ENCODE peak calls at places on chromosome X, in ten cellular contexts. A is tibial nerve; Q is lower leg skin; V is gastrocnemius medialis; Y is mucosa of descending colon; N is CD8-positive, alpha-beta T cell; D is kidney; M is psoas muscle; K is cardiac muscle cell; E is GM06990. I is an unnamed sample.

GRCh38 chrX:276588-277171 is 4.5 kb upstream of the PLCXD1 start:
- DNase-seq in A (no peak), Q (peak), V (no peak), Y (peak), N (no peak), D (peak), M (no peak), K (no peak), E (no peak), I (no peak)

GRCh38 chrX:102765217-102765616 is 44.7 kb downstream of the GPRASP3 start:
- DNase-seq in A (peak), Q (no peak), V (no peak), Y (no peak), N (no peak), D (no peak), M (no peak), K (no peak), E (no peak), I (no peak)

GRCh38 chrX:111560801-111561200 is 49.4 kb downstream of the SERTM2 start:
- DNase-seq in A (no peak), Q (no peak), V (no peak), Y (no peak), N (no peak), D (no peak), M (no peak), K (no peak), E (no peak), I (no peak)

GRCh38 chrX:9285342-9285771 is 179.5 kb upstream of the TBL1X start:
- DNase-seq in A (no peak), Q (no peak), V (no peak), Y (no peak), N (no peak), D (no peak), M (no peak), K (no peak), E (peak), I (no peak)

GRCh38 chrX:666762-667161 is 36.2 kb downstream of the SHOX start:
- DNase-seq in A (no peak), Q (peak), V (no peak), Y (no peak), N (no peak), D (no peak), M (no peak), K (no peak), E (no peak), I (no peak)

GRCh38 chrX:65407157-65407626 is 127.4 kb downstream of the LAS1L start:
- DNase-seq in A (no peak), Q (no peak), V (no peak), Y (peak), N (no peak), D (no peak), M (no peak), K (peak), E (peak), I (no peak)

GRCh38 chrX:110795645-110796510 is at the start of gene CHRDL1:
- DNase-seq in A (peak), Q (peak), V (peak), Y (peak), N (no peak), D (peak), M (peak), K (peak), E (peak), I (no peak)

GRCh38 chrX:136839196-136839595 is 41.3 kb downstream of the RBMX start:
- DNase-seq in A (no peak), Q (no peak), V (no peak), Y (no peak), N (no peak), D (no peak), M (no peak), K (no peak), E (no peak), I (no peak)

GRCh38 chrX:103398321-103398937 is 22.1 kb downstream of the BEX3 start:
- DNase-seq in A (no peak), Q (no peak), V (no peak), Y (no peak), N (no peak), D (no peak), M (no peak), K (no peak), E (no peak), I (no peak)

GRCh38 chrX:48598645-48599044 is 1.4 kb downstream of the WDR13 start:
- DNase-seq in A (no peak), Q (no peak), V (no peak), Y (peak), N (no peak), D (peak), M (no peak), K (no peak), E (no peak), I (no peak)

GRCh38 chrX:10794203-10794630 is 173.8 kb upstream of the MID1 start:
- DNase-seq in A (no peak), Q (no peak), V (no peak), Y (no peak), N (no peak), D (no peak), M (no peak), K (no peak), E (no peak), I (no peak)

GRCh38 chrX:18424482-18425198 is 768 bp upstream of the CDKL5 start:
- DNase-seq in A (no peak), Q (no peak), V (no peak), Y (no peak), N (no peak), D (no peak), M (no peak), K (peak), E (peak), I (peak)

GRCh38 chrX:15814811-15815210 is 24.5 kb downstream of the ZRSR2 start:
- DNase-seq in A (no peak), Q (no peak), V (no peak), Y (no peak), N (no peak), D (no peak), M (no peak), K (no peak), E (no peak), I (no peak)

GRCh38 chrX:37701588-37701987 is 16.0 kb downstream of the XK start:
- DNase-seq in A (no peak), Q (no peak), V (peak), Y (no peak), N (no peak), D (no peak), M (peak), K (peak), E (no peak), I (no peak)

DNA sequence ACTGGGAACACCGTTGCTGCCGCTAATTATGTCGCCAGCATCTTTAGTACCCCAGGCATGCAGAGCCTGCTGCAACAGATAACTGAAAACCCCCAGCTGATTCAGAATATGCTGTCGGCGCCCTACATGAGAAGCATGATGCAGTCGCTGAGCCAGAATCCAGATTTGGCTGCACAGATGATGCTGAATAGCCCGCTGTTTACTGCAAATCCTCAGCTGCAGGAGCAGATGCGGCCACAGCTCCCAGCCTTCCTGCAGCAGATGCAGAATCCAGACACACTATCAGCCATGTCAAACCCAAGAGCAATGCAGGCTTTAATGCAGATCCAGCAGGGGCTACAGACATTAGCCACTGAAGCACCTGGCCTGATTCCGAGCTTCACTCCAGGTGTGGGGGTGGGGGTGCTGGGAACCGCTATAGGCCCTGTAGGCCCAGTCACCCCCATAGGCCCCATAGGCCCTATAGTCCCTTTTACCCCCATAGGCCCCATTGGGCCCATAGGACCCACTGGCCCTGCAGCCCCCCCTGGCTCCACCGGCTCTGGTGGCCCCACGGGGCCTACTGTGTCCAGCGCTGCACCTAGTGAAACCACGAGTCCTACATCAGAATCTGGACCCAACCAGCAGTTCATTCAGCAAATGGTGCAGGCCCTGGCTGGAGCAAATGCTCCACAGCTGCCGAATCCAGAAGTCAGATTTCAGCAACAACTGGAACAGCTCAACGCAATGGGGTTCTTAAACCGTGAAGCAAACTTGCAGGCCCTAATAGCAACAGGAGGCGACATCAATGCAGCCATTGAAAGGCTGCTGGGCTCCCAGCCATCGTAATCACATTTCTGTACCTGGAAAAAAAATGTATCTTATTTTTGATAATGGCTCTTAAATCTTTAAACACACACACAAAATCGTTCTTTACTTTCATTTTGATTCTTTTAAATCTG is 1.8 kb downstream of the UBQLN2 start:
- DNase-seq in A (no peak), Q (peak), V (no peak), Y (no peak), N (no peak), D (no peak), M (no peak), K (peak), E (peak), I (no peak)
- H3K4me3 ChIP-seq in A (peak), Q (no peak), V (peak), Y (no peak), N (peak), D (peak), M (peak), K (peak), E (peak), I (peak)

GRCh38 chrX:79259073-79259689 is 108.0 kb downstream of the ITM2A start:
- DNase-seq in A (no peak), Q (no peak), V (no peak), Y (no peak), N (peak), D (no peak), M (no peak), K (no peak), E (peak), I (peak)
- H3K4me3 ChIP-seq in A (no peak), Q (no peak), V (no peak), Y (no peak), N (peak), D (no peak), M (no peak), K (no peak), E (no peak), I (peak)

DNA sequence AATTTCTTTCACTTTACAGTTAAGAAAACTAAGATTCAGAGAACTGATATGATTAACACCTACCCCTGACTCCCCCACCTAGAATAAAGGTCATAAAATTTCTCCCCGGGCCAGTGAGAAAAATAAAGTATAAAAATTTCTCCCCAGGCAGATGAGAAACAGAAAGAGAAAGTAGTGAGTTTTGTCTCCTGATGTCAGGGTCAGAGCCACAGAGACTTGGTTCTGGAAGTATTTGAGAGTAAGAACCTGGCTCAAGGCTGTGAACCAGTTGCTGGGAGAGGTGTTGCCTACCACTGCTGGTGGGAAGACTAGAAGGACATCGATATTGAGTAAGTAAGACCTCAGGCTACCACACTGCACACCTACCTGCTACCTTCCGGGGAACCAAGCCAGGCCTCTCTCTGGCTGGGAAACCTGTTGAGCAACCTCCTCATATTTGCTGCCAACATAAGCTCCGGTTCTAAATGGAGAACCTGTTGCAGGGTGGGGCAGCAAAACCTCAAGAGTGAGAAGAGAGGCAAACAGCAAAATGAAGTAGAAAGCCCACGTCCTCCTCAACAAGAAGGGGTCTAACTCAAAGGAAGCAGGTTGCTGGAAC is 104.2 kb upstream of the PUDP start:
- DNase-seq in A (no peak), Q (no peak), V (no peak), Y (peak), N (no peak), D (peak), M (no peak), K (no peak), E (no peak), I (no peak)
- H3K4me3 ChIP-seq in A (no peak), Q (no peak), V (no peak), Y (no peak), N (no peak), D (no peak), M (no peak), K (no peak), E (no peak), I (no peak)

GRCh38 chrX:50812995-50813842 is 775 bp downstream of the SHROOM4 start:
- DNase-seq in A (no peak), Q (peak), V (no peak), Y (peak), N (no peak), D (peak), M (peak), K (peak), E (no peak), I (no peak)
- H3K4me3 ChIP-seq in A (peak), Q (peak), V (peak), Y (peak), N (no peak), D (peak), M (peak), K (peak), E (no peak), I (no peak)

DNA sequence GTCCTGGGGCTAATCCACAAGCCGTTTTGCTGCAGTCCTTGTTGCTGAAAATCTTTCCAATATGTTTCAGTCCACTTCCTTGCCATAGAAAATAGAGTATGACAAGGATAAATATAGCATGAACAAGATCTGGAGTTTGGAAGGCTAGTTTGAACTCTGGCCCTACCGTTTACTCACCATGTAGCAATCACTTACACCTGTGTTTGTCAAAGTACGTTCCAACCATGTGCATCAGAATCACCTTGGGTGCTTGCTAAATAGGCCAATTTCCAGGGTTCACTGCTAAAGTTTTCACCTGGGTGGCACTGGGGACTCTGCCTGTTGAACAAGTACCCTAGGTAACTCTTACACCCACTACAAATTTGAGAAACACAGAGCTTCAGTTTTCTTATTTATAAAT is 188.9 kb downstream of the ENOX2 start:
- DNase-seq in A (no peak), Q (no peak), V (peak), Y (no peak), N (no peak), D (no peak), M (no peak), K (no peak), E (no peak), I (no peak)
- H3K4me3 ChIP-seq in A (no peak), Q (no peak), V (no peak), Y (no peak), N (no peak), D (no peak), M (no peak), K (no peak), E (no peak), I (no peak)

GRCh38 chrX:63349307-63349706 is 1.8 kb downstream of the SPIN4 start:
- DNase-seq in A (no peak), Q (no peak), V (no peak), Y (no peak), N (no peak), D (no peak), M (no peak), K (peak), E (no peak), I (peak)
- H3K4me3 ChIP-seq in A (peak), Q (no peak), V (no peak), Y (no peak), N (no peak), D (no peak), M (no peak), K (no peak), E (peak), I (no peak)